ENCODE peak calls at places on chromosomes 11 and 22, in seven cellular contexts. G is mesendoderm, M is neuronal stem cell, T is IMR-90, B is trophoblast cell, I is mesenchymal stem cell, L is H1. E is an unnamed sample.

GRCh38 chr11:120025606-120026335 is 112.1 kb downstream of the TRIM29 start:
- DNase-seq in G (no peak), M (no peak), T (no peak), B (no peak), I (no peak), L (no peak), E (peak)

GRCh38 chr11:102751673-102752072 is 26.9 kb upstream of the MMP8 start:
- DNase-seq in G (no peak), M (no peak), T (no peak), B (no peak), I (no peak), L (no peak), E (no peak)

GRCh38 chr11:12100886-12101285 is 9.5 kb upstream of the MICAL2 start:
- DNase-seq in G (no peak), M (no peak), T (no peak), B (no peak), I (no peak), L (no peak), E (no peak)

GRCh38 chr11:83437939-83438338 is 151.8 kb upstream of the CCDC90B start:
- DNase-seq in G (peak), M (no peak), T (no peak), B (no peak), I (no peak), L (no peak), E (no peak)

GRCh38 chr11:15627560-15627959 is 512.8 kb downstream of the INSC start:
- DNase-seq in G (peak), M (no peak), T (peak), B (no peak), I (peak), L (no peak), E (no peak)

GRCh38 chr11:65223031-65223430 is 38.7 kb upstream of the POLA2 start:
- DNase-seq in G (no peak), M (no peak), T (no peak), B (no peak), I (no peak), L (no peak), E (no peak)

GRCh38 chr11:112448806-112449205 is 188.1 kb upstream of the PLET1 start:
- DNase-seq in G (no peak), M (no peak), T (no peak), B (no peak), I (no peak), L (no peak), E (no peak)

GRCh38 chr11:120256178-120256577 is 16.2 kb downstream of the POU2F3 start:
- DNase-seq in G (no peak), M (no peak), T (no peak), B (no peak), I (no peak), L (no peak), E (no peak)

GRCh38 chr22:42978453-42979103 is 36.4 kb downstream of the PACSIN2 start:
- DNase-seq in G (peak), M (peak), T (peak), B (peak), I (no peak), L (no peak), E (no peak)

GRCh38 chr22:43256569-43257360 is 69.8 kb upstream of the TTLL12 start:
- DNase-seq in G (no peak), M (no peak), T (no peak), B (no peak), I (no peak), L (no peak), E (no peak)

GRCh38 chr11:10322830-10323792 is 18.2 kb downstream of the ADM start:
- DNase-seq in G (peak), M (no peak), T (peak), B (peak), I (peak), L (no peak), E (no peak)

GRCh38 chr11:73290536-73290935 is 17.5 kb upstream of the ARHGEF17 start:
- DNase-seq in G (no peak), M (no peak), T (no peak), B (no peak), I (no peak), L (no peak), E (no peak)

GRCh38 chr11:113796663-113797259 is 17.2 kb downstream of the CLDN25 start:
- DNase-seq in G (peak), M (no peak), T (peak), B (peak), I (peak), L (no peak), E (no peak)

GRCh38 chr11:121460941-121461514 is 8.3 kb upstream of the SORL1-AS1 start:
- DNase-seq in G (no peak), M (no peak), T (no peak), B (no peak), I (no peak), L (no peak), E (no peak)

GRCh38 chr11:61626580-61627380 is 45.9 kb upstream of the SYT7 start:
- DNase-seq in G (peak), M (no peak), T (peak), B (peak), I (peak), L (no peak), E (peak)

GRCh38 chr11:45414082-45414481 is 127.9 kb upstream of the SYT13 start:
- DNase-seq in G (no peak), M (no peak), T (no peak), B (no peak), I (no peak), L (no peak), E (no peak)

GRCh38 chr22:48743601-48744282 is 1083.9 kb downstream of the BRD1 start:
- DNase-seq in G (no peak), M (no peak), T (no peak), B (no peak), I (no peak), L (no peak), E (no peak)

GRCh38 chr11:33668468-33668825 is 32.2 kb downstream of the C11orf91 start:
- DNase-seq in G (no peak), M (no peak), T (no peak), B (no peak), I (no peak), L (no peak), E (no peak)

GRCh38 chr11:88293931-88294330 is 43.6 kb downstream of the CTSC start:
- DNase-seq in G (no peak), M (no peak), T (peak), B (no peak), I (no peak), L (no peak), E (no peak)

GRCh38 chr22:42296381-42296853 is 26.0 kb upstream of the TCF20 start:
- DNase-seq in G (no peak), M (no peak), T (no peak), B (no peak), I (no peak), L (no peak), E (no peak)

GRCh38 chr11:2850366-2850765 is 35.2 kb downstream of the CDKN1C start:
- DNase-seq in G (no peak), M (peak), T (no peak), B (no peak), I (no peak), L (no peak), E (no peak)

GRCh38 chr22:35212020-35212419 is 45.3 kb upstream of the HMGXB4 start:
- DNase-seq in G (peak), M (no peak), T (peak), B (peak), I (peak), L (no peak), E (no peak)

GRCh38 chr11:128040603-128041002 is 546.8 kb downstream of the ETS1 start:
- DNase-seq in G (no peak), M (no peak), T (no peak), B (peak), I (peak), L (no peak), E (no peak)

GRCh38 chr11:4093519-4094347 is 866 bp upstream of the RRM1 start:
- DNase-seq in G (no peak), M (no peak), T (no peak), B (no peak), I (no peak), L (no peak), E (no peak)

GRCh38 chr22:45997077-45997774 is 20.3 kb upstream of the WNT7B start:
- DNase-seq in G (peak), M (no peak), T (peak), B (peak), I (peak), L (no peak), E (peak)

GRCh38 chr22:42091446-42091764 is 833 bp upstream of the NDUFA6 start:
- DNase-seq in G (no peak), M (no peak), T (no peak), B (no peak), I (no peak), L (no peak), E (no peak)

GRCh38 chr11:93844568-93844967 is 5.8 kb downstream of the VSTM5 start:
- DNase-seq in G (peak), M (no peak), T (no peak), B (peak), I (no peak), L (no peak), E (peak)

GRCh38 chr11:36376888-36377758 is 81.0 kb downstream of the PRR5L start:
- DNase-seq in G (peak), M (peak), T (peak), B (no peak), I (peak), L (peak), E (peak)

GRCh38 chr22:36478966-36479365 is 2.5 kb downstream of the TXN2 start:
- DNase-seq in G (no peak), M (no peak), T (no peak), B (no peak), I (no peak), L (no peak), E (no peak)

GRCh38 chr22:49797706-49798105 is 30.0 kb downstream of the BRD1 start:
- DNase-seq in G (no peak), M (no peak), T (no peak), B (no peak), I (no peak), L (no peak), E (no peak)

GRCh38 chr11:32874144-32874543 is 18.5 kb upstream of the QSER1 start:
- DNase-seq in G (peak), M (no peak), T (no peak), B (no peak), I (no peak), L (no peak), E (no peak)

GRCh38 chr11:68965901-68966868 is 14.6 kb downstream of the MRGPRD start:
- DNase-seq in G (no peak), M (no peak), T (no peak), B (no peak), I (no peak), L (no peak), E (no peak)

GRCh38 chr22:40855960-40856512 is 403 bp downstream of the ST13 start:
- DNase-seq in G (peak), M (peak), T (peak), B (no peak), I (no peak), L (no peak), E (peak)

DNA sequence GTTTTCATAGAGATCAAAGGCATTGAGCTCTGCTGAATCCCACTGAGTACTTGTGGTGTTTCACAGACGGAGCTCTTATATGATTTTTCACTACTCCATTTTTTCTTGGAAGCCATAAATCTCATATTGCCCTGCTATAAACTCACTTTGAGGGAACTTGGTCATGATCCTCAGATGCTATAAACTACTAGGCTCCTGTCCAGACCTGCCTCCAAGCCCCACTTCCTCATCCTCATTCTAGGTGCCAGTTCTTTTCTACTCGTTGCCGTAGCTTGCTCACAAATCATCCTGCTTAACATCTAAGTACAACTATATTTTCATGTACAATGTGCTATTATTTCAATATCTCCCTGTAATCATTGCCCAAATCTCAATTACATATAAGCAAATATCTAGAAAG is 180.8 kb upstream of the CCDC179 start:
- DNase-seq in G (no peak), M (no peak), T (no peak), B (no peak), I (no peak), L (no peak), E (no peak)
- H4K8ac ChIP-seq in G (no peak), M (no peak), T (no peak), B (no peak), I (no peak), L (no peak), E (no peak)

DNA sequence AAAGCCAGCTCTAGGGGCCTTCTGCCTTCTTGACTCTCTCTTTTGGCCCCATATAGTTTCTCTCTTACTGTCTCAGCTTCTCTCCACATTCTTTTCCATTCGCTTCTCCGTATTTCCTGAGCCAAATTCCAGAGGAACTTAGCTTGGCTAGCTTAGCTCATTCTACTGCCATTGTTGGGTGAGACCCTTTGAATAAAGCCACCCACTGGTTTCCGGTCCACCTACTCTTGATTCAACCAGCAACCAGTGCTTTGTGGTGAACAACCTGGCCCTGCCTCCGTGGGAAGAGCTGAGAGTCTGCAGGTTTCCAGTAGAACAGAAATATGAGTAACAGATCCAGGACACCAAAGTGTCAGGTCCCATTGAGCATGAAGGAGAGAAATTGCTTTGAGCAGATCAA is 81.3 kb upstream of the ARHGAP20 start:
- DNase-seq in G (peak), M (peak), T (no peak), B (no peak), I (no peak), L (no peak), E (no peak)
- H4K8ac ChIP-seq in G (no peak), M (no peak), T (no peak), B (no peak), I (no peak), L (no peak), E (no peak)

DNA sequence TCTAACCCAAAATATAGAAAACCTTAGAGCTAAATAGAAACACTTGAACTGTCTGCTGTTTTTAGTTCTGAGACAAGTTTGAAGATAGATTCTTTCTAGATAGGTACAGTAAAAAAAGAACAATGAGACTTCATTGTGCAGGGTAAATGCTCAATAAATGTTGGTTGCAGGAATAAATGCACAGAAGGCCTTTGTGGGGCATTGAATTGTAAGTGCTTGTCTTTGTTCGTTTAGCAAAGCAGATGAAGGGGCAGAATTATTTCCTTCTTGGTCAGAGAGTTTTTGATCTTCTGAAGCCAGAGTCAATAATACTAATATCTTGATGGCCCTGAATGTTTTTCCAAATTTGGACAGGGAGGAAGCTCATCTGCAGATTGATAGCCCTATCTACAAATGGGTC is 340.4 kb downstream of the OPCML start:
- DNase-seq in G (no peak), M (no peak), T (no peak), B (no peak), I (no peak), L (no peak), E (no peak)
- H4K8ac ChIP-seq in G (no peak), M (no peak), T (no peak), B (no peak), I (no peak), L (no peak), E (no peak)

GRCh38 chr11:130872513-130872912 is 43.8 kb downstream of the SNX19 start:
- DNase-seq in G (no peak), M (no peak), T (no peak), B (no peak), I (no peak), L (no peak), E (no peak)
- H4K8ac ChIP-seq in G (no peak), M (no peak), T (peak), B (no peak), I (no peak), L (no peak), E (no peak)

GRCh38 chr22:30749272-30749671 is 54.6 kb downstream of the OSBP2 start:
- DNase-seq in G (no peak), M (no peak), T (no peak), B (no peak), I (no peak), L (no peak), E (no peak)

GRCh38 chr22:30744224-30744623 is 49.5 kb downstream of the OSBP2 start:
- DNase-seq in G (no peak), M (no peak), T (no peak), B (no peak), I (no peak), L (no peak), E (no peak)

GRCh38 chr22:30751529-30751928 is 56.9 kb downstream of the OSBP2 start:
- DNase-seq in G (no peak), M (no peak), T (no peak), B (no peak), I (no peak), L (no peak), E (no peak)

GRCh38 chr22:30743257-30744020 is 48.8 kb downstream of the OSBP2 start:
- DNase-seq in G (no peak), M (no peak), T (no peak), B (no peak), I (no peak), L (no peak), E (no peak)

GRCh38 chr22:30747493-30747892 is 52.8 kb downstream of the OSBP2 start:
- DNase-seq in G (no peak), M (no peak), T (no peak), B (no peak), I (no peak), L (no peak), E (peak)
- H4K8ac ChIP-seq in G (no peak), M (no peak), T (no peak), B (no peak), I (no peak), L (no peak), E (no peak)

GRCh38 chr11:746289-747175 is 732 bp upstream of the TALDO1 start:
- DNase-seq in G (peak), M (peak), T (peak), B (no peak), I (peak), L (no peak), E (peak)

GRCh38 chr11:747176-748006 is at the start of gene TALDO1:
- DNase-seq in G (peak), M (peak), T (peak), B (peak), I (peak), L (peak), E (peak)

GRCh38 chr11:748007-748359 is 719 bp downstream of the TALDO1 start:
- DNase-seq in G (no peak), M (no peak), T (no peak), B (no peak), I (peak), L (no peak), E (no peak)

GRCh38 chr11:749731-750130 is 2.5 kb downstream of the TALDO1 start:
- DNase-seq in G (no peak), M (no peak), T (no peak), B (no peak), I (no peak), L (no peak), E (no peak)
- H4K8ac ChIP-seq in G (no peak), M (peak), T (no peak), B (no peak), I (no peak), L (peak), E (no peak)